ENCODE peak calls at places on chromosome 20, in eight cellular contexts. One of them, this sample, is unnamed.

GRCh38 chr20:10720550-10720949 is 46.8 kb upstream of the JAG1 start:
- DNase-seq in sigmoid colon: no peak
- DNase-seq in effector memory CD4-positive, alpha-beta T cell: no peak
- DNase-seq in mesenchymal stem cell: no peak
- DNase-seq in tibial artery: no peak
- DNase-seq in esophagus squamous epithelium: no peak
- DNase-seq in adrenal gland: no peak
- DNase-seq in lower lobe of right lung: no peak
- DNase-seq in this sample: no peak

GRCh38 chr20:11849976-11850670 is 67.6 kb upstream of the BTBD3 start:
- DNase-seq in lower lobe of right lung: no peak
- DNase-seq in esophagus squamous epithelium: no peak
- DNase-seq in adrenal gland: peak
- DNase-seq in sigmoid colon: no peak
- DNase-seq in mesenchymal stem cell: peak
- DNase-seq in tibial artery: no peak
- DNase-seq in effector memory CD4-positive, alpha-beta T cell: no peak
- DNase-seq in this sample: no peak

GRCh38 chr20:2697768-2698167 is 5.2 kb downstream of the EBF4 start:
- DNase-seq in esophagus squamous epithelium: no peak
- DNase-seq in lower lobe of right lung: no peak
- DNase-seq in effector memory CD4-positive, alpha-beta T cell: no peak
- DNase-seq in adrenal gland: no peak
- DNase-seq in mesenchymal stem cell: no peak
- DNase-seq in sigmoid colon: peak
- DNase-seq in tibial artery: peak
- DNase-seq in this sample: no peak

GRCh38 chr20:35515949-35516645 is 13.4 kb downstream of the C20orf173 start:
- DNase-seq in lower lobe of right lung: no peak
- DNase-seq in adrenal gland: peak
- DNase-seq in effector memory CD4-positive, alpha-beta T cell: no peak
- DNase-seq in tibial artery: no peak
- DNase-seq in sigmoid colon: no peak
- DNase-seq in mesenchymal stem cell: peak
- DNase-seq in esophagus squamous epithelium: no peak
- DNase-seq in this sample: no peak

GRCh38 chr20:1808101-1808500 is 87.1 kb upstream of the SIRPA start:
- DNase-seq in esophagus squamous epithelium: no peak
- DNase-seq in lower lobe of right lung: no peak
- DNase-seq in mesenchymal stem cell: no peak
- DNase-seq in tibial artery: peak
- DNase-seq in sigmoid colon: no peak
- DNase-seq in effector memory CD4-positive, alpha-beta T cell: no peak
- DNase-seq in adrenal gland: no peak
- DNase-seq in this sample: no peak

GRCh38 chr20:35171753-35172433 is at the start of gene PROCR:
- DNase-seq in effector memory CD4-positive, alpha-beta T cell: no peak
- DNase-seq in esophagus squamous epithelium: no peak
- DNase-seq in tibial artery: peak
- DNase-seq in mesenchymal stem cell: peak
- DNase-seq in sigmoid colon: peak
- DNase-seq in lower lobe of right lung: peak
- DNase-seq in adrenal gland: peak
- DNase-seq in this sample: no peak

GRCh38 chr20:59525500-59526241 is 78.7 kb upstream of the PHACTR3 start:
- DNase-seq in mesenchymal stem cell: peak
- DNase-seq in esophagus squamous epithelium: no peak
- DNase-seq in lower lobe of right lung: no peak
- DNase-seq in effector memory CD4-positive, alpha-beta T cell: no peak
- DNase-seq in tibial artery: no peak
- DNase-seq in sigmoid colon: no peak
- DNase-seq in adrenal gland: peak
- DNase-seq in this sample: peak

GRCh38 chr20:32522525-32522774 is 62.7 kb downstream of the NOL4L start:
- DNase-seq in adrenal gland: no peak
- DNase-seq in lower lobe of right lung: peak
- DNase-seq in mesenchymal stem cell: no peak
- DNase-seq in tibial artery: no peak
- DNase-seq in sigmoid colon: no peak
- DNase-seq in effector memory CD4-positive, alpha-beta T cell: no peak
- DNase-seq in esophagus squamous epithelium: no peak
- DNase-seq in this sample: no peak

GRCh38 chr20:21089421-21089820 is 16.7 kb downstream of the LINC00237 start:
- DNase-seq in tibial artery: no peak
- DNase-seq in mesenchymal stem cell: no peak
- DNase-seq in lower lobe of right lung: no peak
- DNase-seq in sigmoid colon: no peak
- DNase-seq in adrenal gland: no peak
- DNase-seq in effector memory CD4-positive, alpha-beta T cell: no peak
- DNase-seq in esophagus squamous epithelium: no peak
- DNase-seq in this sample: no peak

GRCh38 chr20:21087862-21088540 is 18.2 kb downstream of the LINC00237 start:
- DNase-seq in adrenal gland: no peak
- DNase-seq in lower lobe of right lung: no peak
- DNase-seq in tibial artery: no peak
- DNase-seq in esophagus squamous epithelium: no peak
- DNase-seq in sigmoid colon: no peak
- DNase-seq in effector memory CD4-positive, alpha-beta T cell: no peak
- DNase-seq in mesenchymal stem cell: no peak
- DNase-seq in this sample: no peak

GRCh38 chr20:21090738-21091120 is 15.4 kb downstream of the LINC00237 start:
- DNase-seq in effector memory CD4-positive, alpha-beta T cell: no peak
- DNase-seq in sigmoid colon: no peak
- DNase-seq in tibial artery: no peak
- DNase-seq in lower lobe of right lung: no peak
- DNase-seq in esophagus squamous epithelium: no peak
- DNase-seq in mesenchymal stem cell: no peak
- DNase-seq in adrenal gland: no peak
- DNase-seq in this sample: no peak

DNA sequence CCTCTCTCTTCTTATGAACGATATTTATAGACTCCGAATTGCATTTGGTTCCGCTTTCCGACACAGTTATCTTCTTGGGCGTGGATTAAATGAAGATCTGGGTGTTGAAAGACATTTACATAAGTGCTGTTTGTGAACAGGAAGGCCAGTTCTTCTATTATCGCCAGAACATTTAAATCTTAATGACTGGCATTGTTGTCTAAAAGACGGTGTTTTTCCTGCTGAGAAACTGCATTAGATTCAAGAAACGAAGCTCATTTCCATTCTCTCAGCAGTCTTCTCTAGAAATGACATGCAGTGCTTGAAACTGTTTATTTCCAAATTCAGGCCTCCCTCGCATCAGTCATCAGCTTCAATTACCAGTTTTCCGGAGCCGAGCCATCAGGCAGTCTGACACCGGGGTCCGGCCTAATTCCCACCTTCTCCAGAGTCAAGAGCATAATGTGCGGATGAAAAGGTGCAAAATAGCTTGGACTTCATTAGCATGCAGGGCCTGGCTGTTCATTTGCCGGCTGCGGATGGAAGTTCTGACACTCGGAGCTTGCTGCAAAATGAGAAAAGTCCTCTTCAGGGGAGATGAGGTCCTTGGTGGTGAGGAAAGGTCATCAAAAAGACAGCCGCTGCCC is 15.9 kb downstream of the LINC00237 start:
- DNase-seq in effector memory CD4-positive, alpha-beta T cell: no peak
- DNase-seq in tibial artery: no peak
- DNase-seq in lower lobe of right lung: no peak
- DNase-seq in esophagus squamous epithelium: no peak
- DNase-seq in sigmoid colon: no peak
- DNase-seq in mesenchymal stem cell: no peak
- DNase-seq in adrenal gland: no peak
- DNase-seq in this sample: no peak
- H3K27ac ChIP-seq in effector memory CD4-positive, alpha-beta T cell: no peak
- H3K27ac ChIP-seq in tibial artery: no peak
- H3K27ac ChIP-seq in lower lobe of right lung: no peak
- H3K27ac ChIP-seq in esophagus squamous epithelium: no peak
- H3K27ac ChIP-seq in sigmoid colon: no peak
- H3K27ac ChIP-seq in mesenchymal stem cell: no peak
- H3K27ac ChIP-seq in adrenal gland: no peak
- H3K27ac ChIP-seq in this sample: no peak

GRCh38 chr20:46683620-46683938 is 5.7 kb downstream of the TP53RK start:
- DNase-seq in esophagus squamous epithelium: no peak
- DNase-seq in lower lobe of right lung: no peak
- DNase-seq in sigmoid colon: no peak
- DNase-seq in tibial artery: no peak
- DNase-seq in adrenal gland: no peak
- DNase-seq in effector memory CD4-positive, alpha-beta T cell: no peak
- DNase-seq in mesenchymal stem cell: no peak
- DNase-seq in this sample: no peak

GRCh38 chr20:46681032-46681854 is 8.0 kb downstream of the TP53RK start:
- DNase-seq in effector memory CD4-positive, alpha-beta T cell: peak
- DNase-seq in mesenchymal stem cell: peak
- DNase-seq in tibial artery: no peak
- DNase-seq in sigmoid colon: no peak
- DNase-seq in esophagus squamous epithelium: no peak
- DNase-seq in lower lobe of right lung: no peak
- DNase-seq in adrenal gland: peak
- DNase-seq in this sample: peak

GRCh38 chr20:46682063-46682821 is 7.0 kb downstream of the TP53RK start:
- DNase-seq in adrenal gland: no peak
- DNase-seq in sigmoid colon: no peak
- DNase-seq in lower lobe of right lung: no peak
- DNase-seq in mesenchymal stem cell: no peak
- DNase-seq in effector memory CD4-positive, alpha-beta T cell: no peak
- DNase-seq in tibial artery: no peak
- DNase-seq in esophagus squamous epithelium: no peak
- DNase-seq in this sample: no peak

GRCh38 chr20:46683068-46683477 is 6.2 kb downstream of the TP53RK start:
- DNase-seq in mesenchymal stem cell: no peak
- DNase-seq in lower lobe of right lung: no peak
- DNase-seq in esophagus squamous epithelium: no peak
- DNase-seq in adrenal gland: no peak
- DNase-seq in sigmoid colon: no peak
- DNase-seq in tibial artery: no peak
- DNase-seq in effector memory CD4-positive, alpha-beta T cell: no peak
- DNase-seq in this sample: no peak

DNA sequence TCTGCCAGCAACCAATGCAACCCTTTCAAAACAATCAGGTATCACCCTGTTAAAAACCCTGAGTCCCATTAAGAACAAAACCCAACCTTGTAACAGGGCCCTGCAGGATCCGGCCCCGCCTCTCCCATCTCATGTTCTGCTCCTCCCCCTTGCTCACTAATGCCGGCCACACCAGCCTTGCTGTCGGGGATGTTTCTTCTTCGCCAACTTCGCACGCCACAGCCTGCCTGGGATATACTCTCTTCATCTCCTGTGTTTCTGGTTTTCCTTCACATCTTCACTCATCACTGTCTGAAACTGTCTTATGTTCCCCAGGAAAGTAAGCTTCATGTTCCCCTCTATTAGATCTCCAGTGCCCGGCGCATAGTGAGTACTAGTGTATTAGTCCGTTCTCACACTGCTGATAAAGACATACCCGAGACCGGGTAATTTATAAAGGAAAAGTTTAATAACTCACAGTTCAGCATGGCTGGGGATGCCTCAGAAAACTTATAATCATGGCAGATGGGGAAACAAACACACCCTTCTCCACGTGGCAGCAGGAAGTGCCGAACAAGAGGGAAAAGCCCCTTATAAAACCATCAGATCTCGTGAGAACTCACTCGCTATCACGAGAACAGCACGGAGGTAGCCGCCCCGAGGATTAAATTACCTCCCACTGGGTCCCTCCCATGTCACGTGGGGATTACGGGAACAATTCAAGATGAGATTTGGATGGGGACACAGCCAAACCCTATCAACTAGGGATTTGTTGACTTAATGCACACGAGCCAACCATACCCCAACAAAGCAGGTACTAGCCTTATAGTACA is 5.1 kb downstream of the TP53RK start:
- DNase-seq in lower lobe of right lung: peak
- DNase-seq in esophagus squamous epithelium: no peak
- DNase-seq in effector memory CD4-positive, alpha-beta T cell: no peak
- DNase-seq in mesenchymal stem cell: peak
- DNase-seq in adrenal gland: peak
- DNase-seq in sigmoid colon: peak
- DNase-seq in tibial artery: peak
- DNase-seq in this sample: no peak
- H3K4me3 ChIP-seq in lower lobe of right lung: peak
- H3K4me3 ChIP-seq in esophagus squamous epithelium: peak
- H3K4me3 ChIP-seq in effector memory CD4-positive, alpha-beta T cell: no peak
- H3K4me3 ChIP-seq in mesenchymal stem cell: peak
- H3K4me3 ChIP-seq in adrenal gland: peak
- H3K4me3 ChIP-seq in sigmoid colon: peak
- H3K4me3 ChIP-seq in tibial artery: peak
- H3K4me3 ChIP-seq in this sample: no peak

GRCh38 chr20:37436527-37436926 is 84.5 kb upstream of the NNAT start:
- DNase-seq in sigmoid colon: no peak
- DNase-seq in tibial artery: no peak
- DNase-seq in esophagus squamous epithelium: no peak
- DNase-seq in effector memory CD4-positive, alpha-beta T cell: no peak
- DNase-seq in lower lobe of right lung: no peak
- DNase-seq in mesenchymal stem cell: no peak
- DNase-seq in adrenal gland: no peak
- DNase-seq in this sample: no peak

GRCh38 chr20:37437676-37438075 is 83.4 kb upstream of the NNAT start:
- DNase-seq in esophagus squamous epithelium: no peak
- DNase-seq in mesenchymal stem cell: no peak
- DNase-seq in sigmoid colon: no peak
- DNase-seq in effector memory CD4-positive, alpha-beta T cell: no peak
- DNase-seq in lower lobe of right lung: no peak
- DNase-seq in adrenal gland: no peak
- DNase-seq in tibial artery: no peak
- DNase-seq in this sample: no peak

GRCh38 chr20:37441023-37441422 is 80.0 kb upstream of the NNAT start:
- DNase-seq in tibial artery: no peak
- DNase-seq in sigmoid colon: no peak
- DNase-seq in lower lobe of right lung: no peak
- DNase-seq in mesenchymal stem cell: no peak
- DNase-seq in effector memory CD4-positive, alpha-beta T cell: no peak
- DNase-seq in adrenal gland: no peak
- DNase-seq in esophagus squamous epithelium: no peak
- DNase-seq in this sample: no peak

GRCh38 chr20:37438464-37439222 is 82.4 kb upstream of the NNAT start:
- DNase-seq in esophagus squamous epithelium: no peak
- DNase-seq in tibial artery: no peak
- DNase-seq in sigmoid colon: no peak
- DNase-seq in effector memory CD4-positive, alpha-beta T cell: no peak
- DNase-seq in adrenal gland: no peak
- DNase-seq in mesenchymal stem cell: no peak
- DNase-seq in lower lobe of right lung: no peak
- DNase-seq in this sample: no peak

DNA sequence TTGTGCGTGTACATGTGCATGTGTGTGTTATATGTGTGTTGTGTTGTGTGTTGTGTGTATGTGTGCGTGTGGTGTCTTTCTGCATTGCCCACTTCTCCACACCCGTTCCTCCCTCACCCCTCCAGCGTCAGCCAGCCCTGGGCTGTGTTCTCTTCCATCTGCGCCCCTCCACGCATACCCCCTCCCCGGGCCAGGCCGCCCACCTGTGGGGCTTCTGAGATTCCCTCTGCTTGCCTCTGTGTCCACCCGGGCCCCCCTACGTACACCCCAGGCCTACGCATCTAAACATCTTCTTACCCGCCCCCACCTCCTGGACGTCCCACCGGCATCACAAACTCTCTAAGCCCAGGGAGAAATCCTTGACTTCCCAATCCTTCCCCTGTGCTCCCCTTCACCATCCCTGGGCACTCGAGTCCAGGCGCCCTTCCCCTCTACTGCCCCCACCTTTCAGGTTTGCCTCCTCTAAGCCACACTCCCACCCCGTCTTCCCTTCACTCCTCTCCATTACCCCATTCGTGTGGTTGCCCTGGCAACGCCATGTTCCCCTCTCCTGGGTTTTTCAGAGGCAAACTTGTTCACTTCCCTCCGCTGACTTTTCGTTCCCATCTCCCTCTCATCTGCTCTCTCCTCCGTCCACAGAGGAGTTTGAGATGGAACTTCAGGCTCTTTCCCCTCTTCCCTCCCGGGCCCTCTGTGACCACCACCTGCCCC is 81.7 kb upstream of the NNAT start:
- DNase-seq in sigmoid colon: no peak
- DNase-seq in tibial artery: no peak
- DNase-seq in effector memory CD4-positive, alpha-beta T cell: no peak
- DNase-seq in mesenchymal stem cell: no peak
- DNase-seq in esophagus squamous epithelium: no peak
- DNase-seq in lower lobe of right lung: no peak
- DNase-seq in adrenal gland: no peak
- DNase-seq in this sample: no peak
- H3K27ac ChIP-seq in sigmoid colon: no peak
- H3K27ac ChIP-seq in tibial artery: no peak
- H3K27ac ChIP-seq in effector memory CD4-positive, alpha-beta T cell: no peak
- H3K27ac ChIP-seq in mesenchymal stem cell: no peak
- H3K27ac ChIP-seq in esophagus squamous epithelium: no peak
- H3K27ac ChIP-seq in lower lobe of right lung: no peak
- H3K27ac ChIP-seq in adrenal gland: no peak
- H3K27ac ChIP-seq in this sample: no peak

DNA sequence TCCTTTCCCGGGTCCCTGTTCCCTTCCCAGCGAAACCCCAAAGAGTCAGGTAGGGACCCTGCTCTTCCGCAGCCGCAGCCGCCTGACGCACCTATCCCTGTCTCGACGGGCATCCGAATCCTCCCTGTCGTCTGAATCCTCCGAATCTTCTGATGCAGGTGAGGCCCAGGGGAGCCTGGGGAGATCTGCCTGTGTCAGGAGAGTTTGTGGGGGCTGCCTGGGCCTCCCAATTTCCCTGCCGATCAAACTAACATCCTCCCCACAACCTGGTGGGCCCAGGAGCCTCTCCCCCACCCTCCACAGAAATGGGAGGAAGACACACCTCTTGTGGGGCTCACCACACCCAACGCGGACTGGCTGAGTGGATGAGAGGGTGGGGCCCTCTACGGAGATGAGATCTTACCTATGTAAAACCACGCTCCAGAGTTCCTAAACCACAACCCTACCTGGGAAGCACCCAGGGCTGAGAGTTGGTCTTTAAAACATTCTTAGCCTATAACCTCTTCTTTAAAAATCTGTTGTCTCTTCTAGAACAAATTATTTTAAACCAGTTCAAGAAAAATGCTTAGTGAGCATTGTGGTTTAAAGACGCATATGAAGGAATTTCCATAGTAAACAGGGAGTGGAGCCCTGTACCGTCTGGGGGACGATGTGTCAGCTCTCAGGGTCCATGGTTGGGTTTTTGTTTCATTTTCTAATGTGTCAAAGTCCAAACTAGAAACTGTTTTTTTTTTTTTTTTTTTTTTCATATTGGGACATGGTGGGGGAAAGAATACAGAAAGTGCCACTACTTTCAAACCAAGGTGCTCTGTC is 1.7 kb downstream of the CDC25B start:
- DNase-seq in mesenchymal stem cell: peak
- DNase-seq in tibial artery: no peak
- DNase-seq in effector memory CD4-positive, alpha-beta T cell: peak
- DNase-seq in esophagus squamous epithelium: no peak
- DNase-seq in lower lobe of right lung: peak
- DNase-seq in sigmoid colon: no peak
- DNase-seq in adrenal gland: peak
- DNase-seq in this sample: peak
- H3K4me3 ChIP-seq in mesenchymal stem cell: peak
- H3K4me3 ChIP-seq in tibial artery: peak
- H3K4me3 ChIP-seq in effector memory CD4-positive, alpha-beta T cell: peak
- H3K4me3 ChIP-seq in esophagus squamous epithelium: peak
- H3K4me3 ChIP-seq in lower lobe of right lung: peak
- H3K4me3 ChIP-seq in sigmoid colon: no peak
- H3K4me3 ChIP-seq in adrenal gland: no peak
- H3K4me3 ChIP-seq in this sample: peak